ENCODE peak calls at places on chromosomes 13 and 19, in ten cellular contexts. A is fibroblast of mammary gland, D is fibroblast of lung, L is AG04450, O is Calu3, K is natural killer cell, S is RWPE1, N is PC-3, H is colonic mucosa, G is HL-60. C is an unnamed sample.

GRCh38 chr19:51375504-51376221 is 3.2 kb upstream of the NKG7 start:
- DNase-seq in L (no peak), O (no peak), K (peak), N (no peak), H (no peak), S (no peak), D (no peak), A (no peak), G (no peak), C (no peak)

GRCh38 chr19:459724-460511 is 915 bp downstream of the SHC2 start:
- DNase-seq in H (peak), A (no peak), K (no peak), D (peak), O (peak), N (peak), S (peak), G (no peak), L (no peak), C (no peak)

GRCh38 chr13:74444877-74445479 is 310.8 kb upstream of the KLF12 start:
- DNase-seq in O (no peak), L (no peak), S (peak), D (peak), K (no peak), A (peak), H (no peak), G (no peak), N (peak), C (no peak)

GRCh38 chr19:18798384-18799352 is 7.6 kb upstream of the COMP start:
- DNase-seq in D (no peak), H (peak), O (peak), S (no peak), A (no peak), K (no peak), G (no peak), L (no peak), N (no peak), C (no peak)

GRCh38 chr13:26436914-26437313 is 120.6 kb upstream of the WASF3 start:
- DNase-seq in O (no peak), L (no peak), N (no peak), A (no peak), D (no peak), K (no peak), H (no peak), S (no peak), G (no peak), C (no peak)

GRCh38 chr13:45249662-45250061 is 48.8 kb upstream of the KCTD4 start:
- DNase-seq in H (no peak), O (no peak), N (no peak), K (no peak), D (no peak), S (no peak), A (no peak), G (no peak), L (no peak), C (no peak)

GRCh38 chr13:112928020-112928931 is 40.7 kb upstream of the MCF2L start:
- DNase-seq in H (no peak), K (no peak), A (no peak), D (peak), S (no peak), G (no peak), O (no peak), L (no peak), N (no peak), C (no peak)

GRCh38 chr13:60351816-60352215 is 45.2 kb upstream of the TDRD3 start:
- DNase-seq in H (no peak), G (no peak), L (no peak), D (no peak), K (no peak), O (no peak), A (peak), S (no peak), N (no peak), C (no peak)

GRCh38 chr19:39927524-39928356 is 6.7 kb downstream of the FCGBP start:
- DNase-seq in N (no peak), L (no peak), D (no peak), H (peak), S (no peak), K (no peak), O (no peak), G (no peak), A (no peak), C (no peak)

GRCh38 chr13:112814905-112815585 is 125.2 kb downstream of the ATP11A start:
- DNase-seq in L (no peak), G (no peak), S (no peak), K (no peak), H (no peak), N (peak), D (no peak), A (no peak), O (no peak), C (no peak)

GRCh38 chr13:100440756-100441421 is 147.7 kb downstream of the GGACT start:
- DNase-seq in K (no peak), A (peak), H (no peak), O (no peak), S (no peak), G (no peak), N (no peak), D (peak), L (peak), C (no peak)

GRCh38 chr19:42435316-42435715 is 7.4 kb downstream of the CXCL17 start:
- DNase-seq in A (no peak), D (no peak), S (no peak), O (no peak), G (no peak), N (no peak), H (no peak), K (no peak), L (no peak), C (no peak)

GRCh38 chr19:5170329-5170745 is 170.3 kb downstream of the PTPRS start:
- DNase-seq in O (peak), K (peak), D (no peak), G (no peak), A (no peak), H (peak), N (no peak), L (no peak), S (no peak), C (no peak)

GRCh38 chr13:106375085-106375484 is 160.4 kb downstream of the EFNB2 start:
- DNase-seq in H (no peak), A (no peak), G (no peak), N (no peak), S (no peak), D (no peak), L (no peak), O (no peak), K (no peak), C (no peak)

GRCh38 chr13:106378263-106378662 is 157.2 kb downstream of the EFNB2 start:
- DNase-seq in D (no peak), K (no peak), A (no peak), G (no peak), L (no peak), O (no peak), N (no peak), H (no peak), S (no peak), C (no peak)

GRCh38 chr13:106374631-106375030 is 160.8 kb downstream of the EFNB2 start:
- DNase-seq in L (no peak), O (no peak), A (no peak), G (no peak), K (no peak), N (no peak), S (no peak), D (no peak), H (no peak), C (no peak)

GRCh38 chr13:106377341-106377740 is 158.1 kb downstream of the EFNB2 start:
- DNase-seq in L (no peak), H (no peak), D (no peak), G (no peak), S (no peak), O (no peak), A (no peak), N (no peak), K (no peak), C (no peak)

GRCh38 chr13:106376411-106377112 is 158.9 kb downstream of the EFNB2 start:
- DNase-seq in L (peak), G (no peak), O (peak), D (peak), H (no peak), A (peak), N (peak), S (peak), K (no peak), C (no peak)
- TF ChIP-seq CTCF in L (peak), G (no peak), O (no peak), D (no peak), H (no peak), A (peak), N (no peak), S (no peak), K (no peak), C (no peak)

DNA sequence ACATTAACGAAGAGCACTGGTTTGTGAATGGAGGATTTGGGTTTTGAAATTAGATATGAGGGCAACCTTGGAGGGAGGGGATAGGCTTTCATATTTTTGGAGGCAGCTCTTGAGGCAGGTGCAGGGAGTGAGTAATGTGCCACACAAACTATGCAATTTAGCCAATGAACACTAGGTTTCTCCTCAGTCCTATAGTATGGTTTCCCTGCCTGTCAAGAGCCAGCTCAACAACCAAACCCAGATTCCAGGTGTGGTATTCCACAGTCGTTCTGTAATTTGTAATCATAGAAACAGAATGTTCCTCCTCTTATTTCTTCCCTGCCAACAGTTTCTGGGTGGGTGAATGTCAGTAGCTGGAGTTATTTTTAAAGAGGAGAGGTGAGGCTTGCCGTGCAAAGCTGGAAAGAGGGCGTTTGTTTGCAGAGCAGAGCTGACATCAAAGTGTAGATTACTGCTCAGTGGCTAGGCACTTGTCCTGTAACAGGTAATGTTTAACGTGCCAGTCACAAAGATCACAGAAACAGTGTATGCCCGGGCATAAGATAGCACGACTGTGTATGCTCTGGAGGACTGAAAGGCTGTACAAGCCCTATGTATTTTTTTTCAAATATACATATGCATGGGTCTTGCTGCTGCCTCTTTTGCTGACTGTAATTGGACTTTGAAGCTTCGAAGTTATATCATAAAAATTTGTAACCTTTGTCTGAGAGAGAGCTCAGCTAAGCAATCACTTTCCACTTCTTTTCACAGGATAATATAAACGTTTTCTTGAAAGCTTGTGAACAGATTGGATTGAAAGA is 124.3 kb downstream of the LMO7 start:
- DNase-seq in D (peak), L (no peak), A (peak), K (no peak), G (no peak), N (peak), O (peak), H (peak), S (peak), C (no peak)
- TF ChIP-seq CTCF in D (no peak), L (peak), A (peak), K (no peak), G (no peak), N (peak), O (no peak), H (no peak), S (no peak), C (no peak)

DNA sequence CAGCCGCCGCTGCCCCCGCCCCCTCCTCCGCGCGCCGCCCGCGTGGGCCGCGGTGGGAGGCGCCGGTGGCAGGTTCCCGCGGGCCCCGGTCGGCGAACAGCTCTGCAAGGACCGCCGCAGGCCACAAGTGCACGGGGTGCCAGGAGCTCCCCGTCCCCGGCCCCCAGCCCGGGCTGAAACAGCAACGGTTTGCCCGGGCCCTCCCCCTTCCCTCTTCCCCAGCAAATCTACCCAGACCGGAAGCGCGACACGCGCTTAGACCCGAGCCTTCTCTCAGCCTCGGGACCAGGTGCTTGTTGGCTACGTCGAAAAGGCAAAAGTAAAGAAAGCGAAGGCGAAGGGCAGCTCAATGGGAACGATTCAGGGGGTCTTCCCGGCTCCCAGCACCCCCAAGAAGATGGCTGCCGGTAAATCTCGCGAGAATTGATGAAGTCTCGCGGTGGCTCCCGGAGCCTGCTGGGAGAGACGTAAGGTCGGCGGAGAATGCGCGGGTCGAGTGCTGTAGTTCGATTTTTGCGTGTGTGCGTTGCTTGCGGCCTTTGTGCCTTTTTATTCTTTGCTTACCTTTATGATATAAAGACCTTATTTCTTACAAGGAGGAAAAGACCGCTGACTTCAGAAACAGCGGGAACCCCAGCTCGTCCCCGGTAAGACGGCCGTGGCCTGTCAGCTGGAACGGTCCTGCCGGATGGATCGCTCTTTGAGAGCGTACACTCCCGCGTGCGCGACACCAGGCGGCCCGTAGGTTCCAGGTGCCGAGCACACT is at the start of gene RBM26:
- DNase-seq in A (peak), G (peak), S (peak), K (peak), L (peak), O (peak), D (peak), N (peak), H (peak), C (peak)
- TF ChIP-seq CTCF in A (peak), G (no peak), S (no peak), K (no peak), L (no peak), O (no peak), D (no peak), N (no peak), H (no peak), C (no peak)

GRCh38 chr19:45339629-45340028 is 921 bp upstream of the KLC3 start:
- DNase-seq in A (no peak), O (no peak), N (no peak), D (no peak), L (no peak), G (no peak), H (no peak), K (no peak), S (no peak), C (no peak)

GRCh38 chr19:45331411-45331810 is 8.7 kb upstream of the CKM start:
- DNase-seq in H (no peak), D (no peak), L (no peak), S (no peak), K (no peak), O (no peak), N (no peak), A (no peak), G (no peak), C (no peak)

GRCh38 chr19:45336696-45337251 is 3.8 kb upstream of the KLC3 start:
- DNase-seq in S (no peak), A (no peak), O (no peak), D (no peak), K (no peak), N (no peak), L (no peak), G (no peak), H (no peak), C (no peak)

DNA sequence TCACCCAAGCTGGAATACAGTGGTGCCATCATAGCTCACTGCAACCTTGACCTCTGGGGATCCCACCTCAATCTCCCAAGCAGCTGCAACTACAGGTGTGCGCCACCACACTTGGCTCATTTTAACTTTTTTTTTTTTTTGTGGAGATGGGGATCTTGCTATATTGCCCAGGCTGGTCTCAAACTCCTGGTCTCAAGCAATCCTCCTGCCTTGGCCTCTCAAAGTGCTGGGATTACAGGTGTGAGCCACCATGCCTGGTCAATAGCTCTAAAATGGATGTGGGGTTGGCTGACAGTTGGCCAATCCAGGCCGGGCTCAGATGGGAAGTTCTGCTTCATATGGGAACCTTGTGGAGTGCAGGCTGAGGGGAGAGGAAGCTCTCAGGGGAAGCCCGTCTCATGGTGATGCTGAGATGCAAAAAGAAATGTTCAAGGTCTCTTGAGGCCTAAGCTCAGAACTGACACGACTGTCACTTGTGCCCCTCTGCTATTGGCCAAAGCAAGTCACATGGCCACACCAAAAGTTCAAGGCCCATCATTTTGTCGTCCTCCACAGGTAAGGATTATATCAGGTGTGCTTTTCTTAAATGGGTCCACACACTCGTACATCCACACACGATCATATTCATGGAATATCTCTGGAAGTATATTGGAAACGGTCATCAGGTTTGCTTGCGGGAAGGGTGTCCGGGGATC is 6.8 kb upstream of the KLC3 start:
- DNase-seq in D (no peak), H (no peak), G (no peak), A (no peak), O (no peak), L (no peak), N (no peak), K (no peak), S (no peak), C (no peak)
- TF ChIP-seq CTCF in D (no peak), H (no peak), G (no peak), A (no peak), O (no peak), L (no peak), N (no peak), K (no peak), S (no peak), C (no peak)

GRCh38 chr13:48749144-48749543 is 95.4 kb downstream of the CYSLTR2 start:
- DNase-seq in N (peak), L (no peak), S (no peak), G (no peak), A (peak), O (no peak), D (peak), H (no peak), K (no peak), C (no peak)

GRCh38 chr13:48746816-48747215 is 93.1 kb downstream of the CYSLTR2 start:
- DNase-seq in L (no peak), K (no peak), D (no peak), N (no peak), G (no peak), O (no peak), H (no peak), A (no peak), S (no peak), C (no peak)

GRCh38 chr13:48750588-48751383 is 97.1 kb downstream of the CYSLTR2 start:
- DNase-seq in H (peak), A (peak), G (no peak), L (no peak), O (no peak), K (no peak), D (peak), N (no peak), S (no peak), C (no peak)

GRCh38 chr13:48748681-48749080 is 95.0 kb downstream of the CYSLTR2 start:
- DNase-seq in L (no peak), K (no peak), G (no peak), S (no peak), H (no peak), A (peak), D (peak), O (no peak), N (no peak), C (no peak)

DNA sequence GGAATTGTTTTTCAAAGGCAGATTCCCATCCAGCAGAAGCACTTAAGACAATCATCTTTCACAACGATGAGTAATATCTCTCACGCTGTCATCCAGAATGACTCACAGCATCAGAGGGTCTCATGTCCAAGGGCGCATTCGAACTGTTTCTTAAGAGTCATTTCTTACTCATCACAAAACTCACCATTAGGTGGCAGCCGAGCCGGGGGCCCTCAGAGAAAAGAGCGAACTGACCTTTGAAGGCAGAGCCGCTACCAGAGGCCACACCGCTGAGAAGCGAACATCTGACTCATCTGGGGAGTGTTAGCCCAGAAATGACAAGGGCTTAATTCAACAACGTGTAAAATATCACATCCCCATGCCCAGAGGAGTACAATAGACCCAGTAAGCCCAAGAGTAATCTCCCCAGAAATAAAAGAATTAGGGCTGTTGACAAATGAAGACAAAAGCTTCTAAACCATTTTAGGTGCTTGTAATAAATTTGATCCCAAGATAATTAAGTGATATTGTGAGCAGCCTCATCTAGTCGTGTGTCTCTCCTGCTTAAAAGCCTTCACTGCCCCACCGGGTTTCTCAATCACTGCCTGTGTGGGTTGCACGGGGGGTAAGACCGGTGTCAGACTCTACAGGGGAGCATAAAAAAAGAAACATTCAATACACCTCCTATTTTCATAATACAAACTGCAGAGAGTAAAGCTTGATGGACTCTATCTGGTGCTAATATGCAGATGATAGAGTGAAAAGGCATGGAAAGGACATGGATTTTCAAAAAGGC is 96.2 kb downstream of the CYSLTR2 start:
- DNase-seq in D (peak), G (no peak), K (no peak), O (peak), L (peak), H (peak), A (peak), N (peak), S (peak), C (no peak)
- TF ChIP-seq CTCF in D (peak), G (no peak), K (no peak), O (peak), L (peak), H (peak), A (peak), N (peak), S (peak), C (no peak)

GRCh38 chr13:51262501-51263211 is 40.5 kb downstream of the FAM124A start:
- DNase-seq in A (no peak), K (no peak), L (no peak), H (no peak), O (no peak), G (no peak), N (no peak), D (no peak), S (no peak), C (no peak)
- TF ChIP-seq CTCF in A (peak), K (no peak), L (peak), H (no peak), O (no peak), G (no peak), N (peak), D (no peak), S (no peak), C (no peak)

GRCh38 chr19:41297628-41298326 is 12.2 kb upstream of the CCDC97 start:
- DNase-seq in D (no peak), S (no peak), A (no peak), O (no peak), G (no peak), K (peak), H (no peak), N (no peak), L (no peak), C (peak)
- TF ChIP-seq CTCF in D (no peak), S (no peak), A (no peak), O (no peak), G (no peak), K (no peak), H (no peak), N (no peak), L (no peak), C (peak)